ENCODE peak calls at places on chromosomes 2 and 18, in ten cellular contexts. Y is activated CD8-positive, alpha-beta memory T cell treated with anti-CD3 and anti-CD28 coated beads, Interleukin-2, amount 50 U/mL, for 4 hours; M is CD8-positive, alpha-beta T cell; C is upper lobe of right lung; W is stimulated activated CD4-positive, alpha-beta T cell treated with anti-CD3 and anti-CD28 coated beads, Interleukin-1b, Interleukin-23, amount 100 ng/mL, for 4 hours; E is OCI-LY7; K is EL; S is ovary; A is B cell; H is adrenal gland. I is an unnamed sample.

GRCh38 chr2:10048501-10049171 is 5.3 kb downstream of the KLF11 start:
- DNase-seq in Y (no peak), M (no peak), C (no peak), W (no peak), E (peak), K (peak), S (no peak), A (peak), H (no peak), I (peak)

GRCh38 chr2:239319261-239319661 is 81.6 kb downstream of the HDAC4 start:
- DNase-seq in Y (no peak), M (no peak), C (no peak), W (no peak), E (no peak), K (peak), S (peak), A (no peak), H (peak), I (no peak)

GRCh38 chr2:232073031-232073430 is 111.5 kb downstream of the DIS3L2 start:
- DNase-seq in Y (no peak), M (no peak), C (no peak), W (no peak), E (no peak), K (no peak), S (no peak), A (no peak), H (no peak), I (no peak)

GRCh38 chr18:61606759-61607158 is 273.5 kb downstream of the CDH20 start:
- DNase-seq in Y (no peak), M (no peak), C (peak), W (no peak), E (no peak), K (peak), S (peak), A (no peak), H (peak), I (peak)

GRCh38 chr2:74119324-74119723 is 28.4 kb downstream of the BOLA3 start:
- DNase-seq in Y (no peak), M (no peak), C (no peak), W (no peak), E (no peak), K (peak), S (no peak), A (no peak), H (no peak), I (peak)

GRCh38 chr2:33671198-33671597 is 72.1 kb upstream of the FAM98A start:
- DNase-seq in Y (no peak), M (no peak), C (no peak), W (no peak), E (no peak), K (no peak), S (no peak), A (no peak), H (no peak), I (no peak)

GRCh38 chr18:75406491-75407445 is 20.7 kb downstream of the SMIM21 start:
- DNase-seq in Y (no peak), M (no peak), C (no peak), W (no peak), E (no peak), K (no peak), S (no peak), A (no peak), H (no peak), I (no peak)

GRCh38 chr2:189285962-189286648 is 106.5 kb upstream of the COL5A2 start:
- DNase-seq in Y (no peak), M (no peak), C (no peak), W (no peak), E (no peak), K (peak), S (no peak), A (no peak), H (no peak), I (no peak)

GRCh38 chr2:134218928-134219707 is 34.8 kb upstream of the MGAT5 start:
- DNase-seq in Y (peak), M (peak), C (peak), W (no peak), E (peak), K (peak), S (no peak), A (peak), H (no peak), I (peak)

GRCh38 chr18:61817086-61817485 is 75.7 kb downstream of the RNF152 start:
- DNase-seq in Y (no peak), M (no peak), C (no peak), W (no peak), E (no peak), K (peak), S (no peak), A (no peak), H (no peak), I (no peak)